ENCODE peak calls at places on chromosomes 2 and 18, in ten cellular contexts. P, X, F, R, K, M, Q, E, H and I are unnamed samples.
A peak's percentile ranks its signal among the peaks of the same experiment; 100 is the strongest.

GRCh38 chr2:213848631-213849030 is 562.2 kb upstream of the VWC2L start:
- DNase-seq in R (no peak), E (no peak), H (no peak), K (no peak), Q (no peak), M (peak; percentile 47), P (peak; percentile 77), F (no peak), X (no peak), I (peak; percentile 78)

GRCh38 chr2:28129955-28130695 is 239.6 kb downstream of the BABAM2 start:
- DNase-seq in X (no peak), P (peak; percentile 20), K (no peak), F (no peak), R (no peak), Q (no peak), H (no peak), M (peak; percentile 42), E (no peak), I (peak; percentile 85)

GRCh38 chr2:120323214-120323613 is 22.7 kb upstream of the INHBB start:
- DNase-seq in K (peak; percentile 58), E (peak; percentile 94), P (peak; percentile 47), H (no peak), R (no peak), M (no peak), X (no peak), F (no peak), Q (no peak), I (no peak)

GRCh38 chr2:188853307-188853706 is 120.9 kb upstream of the COL3A1 start:
- DNase-seq in K (no peak), M (no peak), E (no peak), R (no peak), P (peak; percentile 97), X (peak; percentile 10), H (no peak), Q (no peak), F (no peak), I (peak; percentile 90)

GRCh38 chr2:224712346-224712745 is 3.8 kb downstream of the CCDC195 start:
- DNase-seq in K (no peak), F (no peak), R (no peak), P (peak; percentile 7), X (no peak), H (no peak), Q (no peak), M (no peak), E (no peak), I (peak; percentile 34)

GRCh38 chr2:213034578-213034977 is 116.8 kb downstream of the IKZF2 start:
- DNase-seq in R (no peak), P (no peak), X (no peak), H (no peak), K (no peak), E (no peak), Q (no peak), M (no peak), F (no peak), I (no peak)

GRCh38 chr18:23856466-23857175 is 157.9 kb upstream of the TTC39C start:
- DNase-seq in K (no peak), P (peak; percentile 4), R (no peak), X (no peak), Q (no peak), F (no peak), E (no peak), M (peak; percentile 58), H (no peak), I (no peak)

GRCh38 chr2:179541586-179541985 is 277.0 kb upstream of the SESTD1 start:
- DNase-seq in K (no peak), R (no peak), X (no peak), M (no peak), Q (no peak), E (no peak), P (no peak), H (no peak), F (no peak), I (no peak)

GRCh38 chr18:70015127-70015526 is 67.5 kb upstream of the CD226 start:
- DNase-seq in K (no peak), Q (no peak), F (no peak), R (no peak), E (no peak), X (no peak), H (no peak), M (no peak), P (no peak), I (no peak)

GRCh38 chr2:175698076-175698475 is 304.0 kb downstream of the LNPK start:
- DNase-seq in P (no peak), F (no peak), Q (no peak), H (no peak), X (no peak), K (no peak), R (no peak), M (no peak), E (no peak), I (no peak)

GRCh38 chr2:171436307-171436706 is 2.3 kb downstream of the DCAF17 start:
- DNase-seq in E (no peak), F (no peak), H (no peak), K (no peak), R (no peak), X (peak; percentile 38), M (peak; percentile 83), Q (no peak), P (peak; percentile 74), I (peak; percentile 89)

GRCh38 chr18:11283531-11284071 is 134.2 kb upstream of the PIEZO2 start:
- DNase-seq in R (no peak), X (no peak), E (no peak), K (no peak), P (peak; percentile 29), M (no peak), H (no peak), F (no peak), Q (no peak), I (no peak)

GRCh38 chr18:13376298-13376840 is 157.8 kb downstream of the LDLRAD4 start:
- DNase-seq in M (no peak), R (no peak), K (no peak), H (no peak), F (peak; percentile 50), Q (no peak), P (no peak), E (no peak), X (no peak), I (peak; percentile 38)

GRCh38 chr2:64847930-64848329 is 141.3 kb upstream of the SLC1A4 start:
- DNase-seq in H (no peak), K (no peak), R (no peak), M (no peak), Q (no peak), X (no peak), F (no peak), P (no peak), E (no peak), I (no peak)

GRCh38 chr2:172672999-172673726 is 62.5 kb upstream of the RAPGEF4 start:
- DNase-seq in Q (no peak), M (peak; percentile 60), H (peak; percentile 98), E (no peak), R (no peak), K (no peak), P (peak; percentile 36), X (peak; percentile 50), F (no peak), I (no peak)

GRCh38 chr2:182625814-182626213 is 90.2 kb upstream of the DNAJC10 start:
- DNase-seq in H (no peak), P (no peak), E (no peak), Q (no peak), F (no peak), X (no peak), M (no peak), K (no peak), R (no peak), I (no peak)

GRCh38 chr2:151619337-151619989 is 114.8 kb downstream of the NEB start:
- DNase-seq in H (no peak), F (no peak), R (no peak), K (no peak), E (peak; percentile 51), X (peak; percentile 97), Q (no peak), P (peak; percentile 82), M (no peak), I (peak; percentile 34)

GRCh38 chr2:36650434-36650833 is 46.1 kb upstream of the VIT start:
- DNase-seq in K (no peak), M (no peak), R (no peak), P (no peak), F (no peak), X (no peak), E (no peak), Q (no peak), H (no peak), I (no peak)
- H3K36me3 ChIP-seq in K (no peaks in the 10 kb centered on the region), M (peaks cover 2% of the 10 kb centered on the region), R (no peaks in the 10 kb centered on the region), P (no peaks in the 10 kb centered on the region), F (no peaks in the 10 kb centered on the region), X (no peaks in the 10 kb centered on the region), E (no peaks in the 10 kb centered on the region), Q (no peaks in the 10 kb centered on the region), H (no peaks in the 10 kb centered on the region), I (no peaks in the 10 kb centered on the region)

GRCh38 chr2:216114476-216115223 is 5.5 kb downstream of the XRCC5 start:
- DNase-seq in P (peak; percentile 100), E (peak; percentile 98), K (peak; percentile 99), Q (peak; percentile 99), R (peak; percentile 100), X (peak; percentile 100), M (peak; percentile 99), F (peak; percentile 97), H (peak; percentile 100), I (peak; percentile 91)
- H3K4me3 ChIP-seq in P (peak overlapping the region; percentile 85), E (peak overlapping the region; percentile 67), K (peak overlapping the region; percentile 20), Q (peak overlapping the region; percentile 29), R (peak overlapping the region; percentile 37), X (peak overlapping the region; percentile 33), M (peak overlapping the region; percentile 72), F (peak overlapping the region; percentile 79), H (no peak overlapping the region), I (peak overlapping the region; percentile 57)

DNA sequence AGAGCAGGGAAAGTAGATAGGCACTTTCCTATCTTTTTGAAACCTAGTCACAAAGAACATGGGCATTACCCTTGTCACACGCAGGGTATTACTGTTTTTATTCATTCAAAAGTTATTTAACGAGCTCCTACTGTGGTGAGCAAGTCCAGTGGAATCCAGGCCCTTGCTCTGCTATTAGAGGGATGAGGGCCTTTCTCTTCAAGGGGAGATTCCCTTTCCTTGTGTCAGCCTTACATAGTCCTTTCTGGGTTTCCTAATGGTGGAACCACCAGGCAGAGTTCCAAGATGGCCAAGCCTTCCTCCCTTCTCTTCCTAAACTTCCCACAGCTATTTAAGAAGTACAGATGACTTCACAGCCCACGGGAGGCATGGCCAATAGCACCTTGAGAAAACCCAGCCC is 64.6 kb downstream of the SPTBN1 start:
- DNase-seq in Q (peak; percentile 68), M (peak; percentile 84), E (no peak), K (no peak), F (no peak), R (no peak), X (no peak), H (no peak), P (peak; percentile 72), I (peak; percentile 97)
- H3K36me3 ChIP-seq in Q (peaks cover 1% of the 10 kb centered on the region), M (no peaks in the 10 kb centered on the region), E (no peaks in the 10 kb centered on the region), K (no peaks in the 10 kb centered on the region), F (no peaks in the 10 kb centered on the region), R (no peaks in the 10 kb centered on the region), X (no peaks in the 10 kb centered on the region), H (no peaks in the 10 kb centered on the region), P (no peaks in the 10 kb centered on the region), I (no peaks in the 10 kb centered on the region)

DNA sequence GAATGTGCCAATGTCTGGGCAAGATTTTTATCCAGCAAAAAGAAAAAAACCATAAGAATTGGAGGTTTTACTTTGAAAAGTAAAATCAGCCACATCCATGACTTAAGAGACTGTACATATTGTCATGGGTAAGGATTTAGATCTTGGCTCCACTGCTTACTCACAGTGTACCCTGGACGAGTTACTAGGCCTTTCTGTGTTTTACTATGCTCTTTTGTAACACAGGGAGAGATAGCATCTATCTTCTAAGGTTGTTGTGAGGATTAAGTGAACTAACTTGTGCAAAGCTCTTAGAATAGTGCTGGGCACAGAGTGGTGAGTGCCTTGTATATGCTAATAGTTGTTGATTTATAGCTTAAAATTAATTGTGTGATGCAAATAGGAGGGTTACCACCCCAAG is 255.9 kb downstream of the NEDD4L start:
- DNase-seq in F (no peak), Q (no peak), X (no peak), H (no peak), M (no peak), P (no peak), R (no peak), E (no peak), K (no peak), I (no peak)
- H3K4me3 ChIP-seq in F (no peak overlapping the region), Q (no peak overlapping the region), X (no peak overlapping the region), H (no peak overlapping the region), M (no peak overlapping the region), P (no peak overlapping the region), R (no peak overlapping the region), E (no peak overlapping the region), K (no peak overlapping the region), I (no peak overlapping the region)